ENCODE peak calls at places on chromosome 6, in five cellular contexts. One of them, this sample, is unnamed.

GRCh38 chr6:105835373-105835772 is 250.8 kb upstream of the PRDM1 start:
- DNase-seq in endodermal cell: peak; percentile 89
- DNase-seq in PC-3: peak; percentile 42
- DNase-seq in mesendoderm: peak; percentile 86
- DNase-seq in astrocyte: peak; percentile 21
- DNase-seq in this sample: no peak

GRCh38 chr6:148629197-148629909 is 117.5 kb upstream of the UST start:
- DNase-seq in PC-3: no peak
- DNase-seq in mesendoderm: peak; percentile 72
- DNase-seq in endodermal cell: no peak
- DNase-seq in astrocyte: no peak
- DNase-seq in this sample: no peak

GRCh38 chr6:29617782-29618557 is 15.0 kb downstream of the GABBR1 start:
- DNase-seq in astrocyte: no peak
- DNase-seq in endodermal cell: peak; percentile 81
- DNase-seq in PC-3: no peak
- DNase-seq in mesendoderm: peak; percentile 68
- DNase-seq in this sample: no peak

GRCh38 chr6:156729248-156729647 is 47.9 kb upstream of the ARID1B start:
- DNase-seq in astrocyte: peak; percentile 84
- DNase-seq in endodermal cell: no peak
- DNase-seq in mesendoderm: no peak
- DNase-seq in PC-3: peak; percentile 75
- DNase-seq in this sample: no peak

GRCh38 chr6:41688256-41688965 is 47.0 kb downstream of the TFEB start:
- DNase-seq in mesendoderm: no peak
- DNase-seq in endodermal cell: no peak
- DNase-seq in PC-3: no peak
- DNase-seq in astrocyte: no peak
- DNase-seq in this sample: no peak

GRCh38 chr6:57257911-57258541 is 35.9 kb upstream of the RAB23 start:
- DNase-seq in mesendoderm: no peak
- DNase-seq in endodermal cell: no peak
- DNase-seq in PC-3: no peak
- DNase-seq in astrocyte: peak; percentile 78
- DNase-seq in this sample: no peak

GRCh38 chr6:1227935-1228753 is 83.8 kb upstream of the FOXQ1 start:
- DNase-seq in endodermal cell: peak; percentile 53
- DNase-seq in mesendoderm: peak; percentile 7
- DNase-seq in astrocyte: no peak
- DNase-seq in PC-3: no peak
- DNase-seq in this sample: no peak

GRCh38 chr6:38767555-38767954 is 52.4 kb downstream of the DNAH8 start:
- DNase-seq in mesendoderm: no peak
- DNase-seq in PC-3: no peak
- DNase-seq in astrocyte: no peak
- DNase-seq in endodermal cell: no peak
- DNase-seq in this sample: no peak

GRCh38 chr6:56459030-56459805 is 183.5 kb downstream of the DST start:
- DNase-seq in PC-3: no peak
- DNase-seq in astrocyte: no peak
- DNase-seq in mesendoderm: no peak
- DNase-seq in endodermal cell: no peak
- DNase-seq in this sample: no peak

GRCh38 chr6:130622142-130622541 is 205.1 kb upstream of the SMLR1 start:
- DNase-seq in PC-3: no peak
- DNase-seq in astrocyte: no peak
- DNase-seq in mesendoderm: no peak
- DNase-seq in endodermal cell: no peak
- DNase-seq in this sample: no peak

GRCh38 chr6:72624557-72625160 is 2.8 kb downstream of the KCNQ5 start:
- DNase-seq in endodermal cell: no peak
- DNase-seq in mesendoderm: peak; percentile 16
- DNase-seq in astrocyte: no peak
- DNase-seq in PC-3: peak; percentile 42
- DNase-seq in this sample: no peak

GRCh38 chr6:83417880-83418663 is 12.8 kb downstream of the ME1 start:
- DNase-seq in endodermal cell: peak; percentile 46
- DNase-seq in astrocyte: peak; percentile 31
- DNase-seq in mesendoderm: peak; percentile 72
- DNase-seq in PC-3: peak; percentile 67
- DNase-seq in this sample: peak; percentile 37

GRCh38 chr6:22350109-22350508 is 53.3 kb upstream of the PRL start:
- DNase-seq in astrocyte: no peak
- DNase-seq in mesendoderm: no peak
- DNase-seq in PC-3: no peak
- DNase-seq in endodermal cell: no peak
- DNase-seq in this sample: no peak

GRCh38 chr6:109662192-109662591 is 28.8 kb downstream of the AK9 start:
- DNase-seq in astrocyte: no peak
- DNase-seq in PC-3: peak; percentile 25
- DNase-seq in endodermal cell: no peak
- DNase-seq in mesendoderm: no peak
- DNase-seq in this sample: no peak

GRCh38 chr6:168956884-168957730 is 296.5 kb downstream of the THBS2 start:
- DNase-seq in endodermal cell: peak; percentile 87
- DNase-seq in astrocyte: peak; percentile 65
- DNase-seq in PC-3: peak; percentile 58
- DNase-seq in mesendoderm: peak; percentile 84
- DNase-seq in this sample: peak; percentile 37

GRCh38 chr6:119742188-119742803 is 392.7 kb upstream of the MAN1A1 start:
- DNase-seq in endodermal cell: peak; percentile 93
- DNase-seq in mesendoderm: peak; percentile 70
- DNase-seq in astrocyte: peak; percentile 3
- DNase-seq in PC-3: peak; percentile 72
- DNase-seq in this sample: no peak

GRCh38 chr6:43668151-43669028 is 19.2 kb downstream of the MRPS18A start:
- DNase-seq in mesendoderm: peak; percentile 92
- DNase-seq in endodermal cell: peak; percentile 92
- DNase-seq in PC-3: peak; percentile 92
- DNase-seq in astrocyte: peak; percentile 26
- DNase-seq in this sample: no peak

GRCh38 chr6:155646443-155646842 is 190.8 kb upstream of the NOX3 start:
- DNase-seq in PC-3: no peak
- DNase-seq in endodermal cell: no peak
- DNase-seq in astrocyte: no peak
- DNase-seq in mesendoderm: no peak
- DNase-seq in this sample: no peak

GRCh38 chr6:165401092-165401491 is 91.7 kb upstream of the C6orf118 start:
- DNase-seq in astrocyte: no peak
- DNase-seq in PC-3: no peak
- DNase-seq in endodermal cell: no peak
- DNase-seq in mesendoderm: no peak
- DNase-seq in this sample: no peak

GRCh38 chr6:8219352-8219943 is 117.1 kb upstream of the EEF1E1 start:
- DNase-seq in endodermal cell: peak; percentile 70
- DNase-seq in PC-3: peak; percentile 69
- DNase-seq in mesendoderm: peak; percentile 57
- DNase-seq in astrocyte: peak; percentile 17
- DNase-seq in this sample: peak; percentile 70

GRCh38 chr6:42199106-42199981 is 4.6 kb upstream of the GUCA1B start:
- DNase-seq in PC-3: peak; percentile 67
- DNase-seq in astrocyte: peak; percentile 74
- DNase-seq in endodermal cell: no peak
- DNase-seq in mesendoderm: no peak
- DNase-seq in this sample: no peak

GRCh38 chr6:157520986-157521664 is 140.1 kb downstream of the ZDHHC14 start:
- DNase-seq in PC-3: no peak
- DNase-seq in astrocyte: no peak
- DNase-seq in endodermal cell: no peak
- DNase-seq in mesendoderm: no peak
- DNase-seq in this sample: no peak

GRCh38 chr6:429515-430121 is 38.1 kb downstream of the IRF4 start:
- DNase-seq in PC-3: no peak
- DNase-seq in endodermal cell: no peak
- DNase-seq in astrocyte: no peak
- DNase-seq in mesendoderm: no peak
- DNase-seq in this sample: no peak

GRCh38 chr6:156857573-156857972 is 80.4 kb downstream of the ARID1B start:
- DNase-seq in PC-3: peak; percentile 36
- DNase-seq in endodermal cell: no peak
- DNase-seq in astrocyte: peak; percentile 41
- DNase-seq in mesendoderm: no peak
- DNase-seq in this sample: no peak

GRCh38 chr6:217048-217659 is 75.1 kb upstream of the DUSP22 start:
- DNase-seq in mesendoderm: peak; percentile 72
- DNase-seq in endodermal cell: peak; percentile 94
- DNase-seq in astrocyte: no peak
- DNase-seq in PC-3: no peak
- DNase-seq in this sample: no peak

GRCh38 chr6:7238900-7239589 is 74.0 kb downstream of the SSR1 start:
- DNase-seq in endodermal cell: peak; percentile 96
- DNase-seq in astrocyte: peak; percentile 49
- DNase-seq in mesendoderm: peak; percentile 92
- DNase-seq in PC-3: peak; percentile 83
- DNase-seq in this sample: no peak

GRCh38 chr6:332671-333070 is 40.4 kb downstream of the DUSP22 start:
- DNase-seq in endodermal cell: no peak
- DNase-seq in PC-3: no peak
- DNase-seq in astrocyte: peak; percentile 70
- DNase-seq in mesendoderm: no peak
- DNase-seq in this sample: no peak

GRCh38 chr6:47741807-47742206 is 40.0 kb upstream of the OPN5 start:
- DNase-seq in mesendoderm: no peak
- DNase-seq in astrocyte: peak; percentile 83
- DNase-seq in PC-3: peak; percentile 97
- DNase-seq in endodermal cell: no peak
- DNase-seq in this sample: no peak

GRCh38 chr6:148247386-148248063 is 95.1 kb upstream of the SASH1 start:
- DNase-seq in astrocyte: no peak
- DNase-seq in endodermal cell: no peak
- DNase-seq in mesendoderm: no peak
- DNase-seq in PC-3: no peak
- DNase-seq in this sample: no peak

GRCh38 chr6:44107017-44107416 is 20.2 kb downstream of the MRPL14 start:
- DNase-seq in endodermal cell: no peak
- DNase-seq in mesendoderm: no peak
- DNase-seq in PC-3: no peak
- DNase-seq in astrocyte: no peak
- DNase-seq in this sample: no peak

GRCh38 chr6:105068407-105068806 is 111.4 kb downstream of the POPDC3 start:
- DNase-seq in astrocyte: no peak
- DNase-seq in endodermal cell: no peak
- DNase-seq in mesendoderm: no peak
- DNase-seq in PC-3: no peak
- DNase-seq in this sample: no peak

GRCh38 chr6:111845441-111845871 is 27.8 kb downstream of the FYN start:
- DNase-seq in endodermal cell: no peak
- DNase-seq in astrocyte: no peak
- DNase-seq in mesendoderm: no peak
- DNase-seq in PC-3: no peak
- DNase-seq in this sample: no peak
- H3K27ac ChIP-seq in endodermal cell: peak overlapping the region; percentile 9
- H3K27ac ChIP-seq in astrocyte: no peak overlapping the region
- H3K27ac ChIP-seq in mesendoderm: no peak overlapping the region
- H3K27ac ChIP-seq in PC-3: no peak overlapping the region
- H3K27ac ChIP-seq in this sample: no peak overlapping the region

DNA sequence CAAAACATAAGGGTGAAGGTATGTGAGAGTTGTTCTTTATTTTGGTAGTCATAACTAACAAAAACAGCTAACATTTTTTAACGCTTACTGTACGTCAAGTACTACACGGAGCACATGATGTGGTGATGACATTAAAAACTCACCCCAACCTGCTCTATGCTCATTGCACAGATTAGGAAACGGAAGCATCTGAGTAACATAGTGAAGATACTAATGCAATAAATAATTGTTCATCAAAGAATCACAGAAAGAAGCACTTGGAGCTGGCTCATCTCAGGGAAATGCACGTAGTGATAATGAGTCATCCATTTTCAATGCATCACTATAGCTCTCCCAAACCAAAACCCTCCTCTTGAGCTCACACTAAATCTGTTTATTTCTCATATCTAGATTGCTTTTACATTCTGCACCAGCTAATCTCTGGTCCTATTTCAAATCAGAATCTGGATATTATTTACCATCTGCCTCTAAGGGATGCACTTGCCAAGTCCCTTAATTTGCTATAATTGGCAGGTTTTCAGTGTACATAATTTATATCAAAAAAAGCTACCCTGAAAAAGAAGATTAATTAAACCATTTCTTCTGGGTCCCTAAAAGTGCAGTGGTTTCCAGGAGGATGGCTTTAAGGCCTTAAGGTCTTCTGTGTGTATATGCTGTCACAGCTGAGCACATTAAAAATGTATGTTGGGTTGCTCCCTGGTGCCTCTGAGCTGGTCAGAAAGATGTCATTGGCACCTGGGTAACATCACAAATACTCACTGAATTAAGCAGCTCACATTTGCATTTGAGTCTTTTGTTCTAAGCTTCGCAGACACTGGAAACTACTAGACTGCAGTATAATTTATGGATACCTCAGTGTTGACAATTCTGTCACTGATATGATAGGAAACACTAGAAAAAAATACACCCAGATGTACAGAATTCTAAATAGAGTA is 677.3 kb upstream of the CITED2 start:
- DNase-seq in astrocyte: peak; percentile 99
- DNase-seq in mesendoderm: no peak
- DNase-seq in PC-3: peak; percentile 83
- DNase-seq in endodermal cell: no peak
- DNase-seq in this sample: no peak
- H3K9ac ChIP-seq in astrocyte: peak overlapping the region; percentile 76
- H3K9ac ChIP-seq in mesendoderm: no peak overlapping the region
- H3K9ac ChIP-seq in PC-3: no peak overlapping the region
- H3K9ac ChIP-seq in endodermal cell: no peak overlapping the region
- H3K9ac ChIP-seq in this sample: peak overlapping the region; percentile 12

GRCh38 chr6:53680489-53680888 is 14.9 kb upstream of the KLHL31 start:
- DNase-seq in PC-3: no peak
- DNase-seq in mesendoderm: no peak
- DNase-seq in endodermal cell: no peak
- DNase-seq in astrocyte: no peak
- DNase-seq in this sample: no peak

GRCh38 chr6:53682654-53683053 is 17.1 kb upstream of the KLHL31 start:
- DNase-seq in endodermal cell: no peak
- DNase-seq in mesendoderm: no peak
- DNase-seq in PC-3: no peak
- DNase-seq in astrocyte: no peak
- DNase-seq in this sample: no peak

DNA sequence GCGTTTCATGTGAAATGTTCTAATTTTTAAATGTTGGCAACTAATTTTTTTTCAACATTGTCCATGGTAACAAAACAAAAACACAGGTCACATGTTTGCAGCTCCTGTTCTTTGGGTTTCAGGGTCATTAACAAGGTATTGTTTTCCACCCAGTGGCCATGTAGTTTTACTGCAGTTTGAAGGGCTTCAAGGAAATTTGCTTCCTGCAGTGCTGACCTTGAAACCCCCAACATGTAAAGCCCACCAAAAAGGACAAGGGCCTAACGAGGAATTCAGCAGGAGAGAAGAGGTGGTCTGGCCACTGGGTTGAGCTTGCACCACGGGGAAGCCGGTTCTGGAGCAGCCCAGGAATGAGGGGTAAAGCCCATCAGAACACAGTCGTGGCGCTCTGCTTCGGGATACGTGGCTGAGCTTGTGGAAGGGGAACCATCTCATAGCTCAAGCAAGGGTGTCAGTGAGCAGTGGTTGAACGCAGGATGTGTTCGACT is 13.9 kb upstream of the KLHL31 start:
- DNase-seq in endodermal cell: peak; percentile 70
- DNase-seq in mesendoderm: peak; percentile 89
- DNase-seq in PC-3: peak; percentile 59
- DNase-seq in astrocyte: peak; percentile 30
- DNase-seq in this sample: no peak
- H3K27ac ChIP-seq in endodermal cell: no peak overlapping the region
- H3K27ac ChIP-seq in mesendoderm: no peak overlapping the region
- H3K27ac ChIP-seq in PC-3: no peak overlapping the region
- H3K27ac ChIP-seq in astrocyte: no peak overlapping the region
- H3K27ac ChIP-seq in this sample: no peak overlapping the region

GRCh38 chr6:142803027-142803426 is 141.9 kb downstream of the HIVEP2 start:
- DNase-seq in astrocyte: no peak
- DNase-seq in PC-3: no peak
- DNase-seq in mesendoderm: no peak
- DNase-seq in endodermal cell: no peak
- DNase-seq in this sample: no peak
- H3K9ac ChIP-seq in astrocyte: no peak overlapping the region
- H3K9ac ChIP-seq in PC-3: no peak overlapping the region
- H3K9ac ChIP-seq in mesendoderm: no peak overlapping the region
- H3K9ac ChIP-seq in endodermal cell: no peak overlapping the region
- H3K9ac ChIP-seq in this sample: no peak overlapping the region